ENCODE peak calls at places on chromosomes 12 and 14, in seven cellular contexts. L, M, F, P, S, J and H are unnamed samples.

GRCh38 chr14:105019861-105020814 is 745 bp downstream of the CDCA4 start:
- DNase-seq in M (no peak), L (peak; percentile 41), S (no peak), P (peak; percentile 33), J (peak; percentile 68), F (peak; percentile 34), H (peak; percentile 64)

GRCh38 chr12:49325606-49326005 is 2.6 kb downstream of the TROAP start:
- DNase-seq in F (no peak), L (no peak), M (no peak), J (no peak), S (no peak), P (no peak), H (no peak)

GRCh38 chr12:47777741-47778558 is 4.9 kb downstream of the SLC48A1 start:
- DNase-seq in J (no peak), M (no peak), P (no peak), F (no peak), S (peak; percentile 86), L (no peak), H (no peak)

GRCh38 chr14:105207460-105207901 is 26.4 kb upstream of the NUDT14 start:
- DNase-seq in S (no peak), L (no peak), P (no peak), F (no peak), M (no peak), J (no peak), H (no peak)

GRCh38 chr14:73491256-73491976 is 683 bp downstream of the RIOX1 start:
- DNase-seq in P (peak; percentile 46), L (peak; percentile 42), F (peak; percentile 71), M (peak; percentile 66), S (peak; percentile 79), J (peak; percentile 84), H (peak; percentile 69)

GRCh38 chr12:120925740-120926563 is 21.8 kb upstream of the SPPL3 start:
- DNase-seq in J (no peak), P (no peak), F (no peak), L (no peak), M (no peak), S (peak; percentile 77), H (no peak)

GRCh38 chr14:75247286-75247922 is 31.2 kb upstream of the FOS start:
- DNase-seq in M (no peak), P (no peak), F (no peak), S (no peak), J (no peak), L (no peak), H (peak; percentile 62)

GRCh38 chr12:42590324-42590934 is 883 bp upstream of the PRICKLE1 start:
- DNase-seq in J (peak; percentile 51), L (peak; percentile 26), S (peak; percentile 21), F (peak; percentile 29), M (no peak), P (peak; percentile 18), H (no peak)

GRCh38 chr12:26196424-26196722 is 1.0 kb downstream of the SSPN start:
- DNase-seq in L (peak; percentile 30), P (no peak), S (no peak), J (no peak), M (no peak), F (no peak), H (no peak)

GRCh38 chr14:31084385-31084784 is 58.2 kb upstream of the STRN3 start:
- DNase-seq in L (no peak), F (no peak), J (no peak), S (no peak), P (no peak), M (no peak), H (no peak)

GRCh38 chr12:46383654-46384450 is 11.3 kb upstream of the SLC38A2 start:
- DNase-seq in P (peak; percentile 21), M (peak; percentile 87), S (peak; percentile 81), F (peak; percentile 97), J (peak; percentile 93), L (peak; percentile 92), H (peak; percentile 71)

GRCh38 chr12:115121053-115121452 is 437.1 kb upstream of the TBX3 start:
- DNase-seq in L (no peak), J (no peak), S (no peak), P (no peak), F (no peak), M (no peak), H (no peak)

GRCh38 chr14:101559624-101560533 is 1.4 kb upstream of the DIO3 start:
- DNase-seq in S (no peak), P (no peak), M (no peak), J (no peak), L (no peak), F (peak; percentile 30), H (no peak)

GRCh38 chr12:100987552-100988277 is 193.1 kb downstream of the ANO4 start:
- DNase-seq in P (peak; percentile 31), F (peak; percentile 26), M (peak; percentile 52), J (no peak), L (peak; percentile 27), S (peak; percentile 37), H (no peak)

GRCh38 chr12:102374190-102374589 is 106.2 kb downstream of the IGF1 start:
- DNase-seq in M (no peak), F (no peak), P (no peak), J (no peak), L (no peak), S (no peak), H (no peak)

GRCh38 chr12:67766370-67766769 is 117.8 kb downstream of the DYRK2 start:
- DNase-seq in M (no peak), P (no peak), F (no peak), S (peak; percentile 12), J (no peak), L (no peak), H (no peak)

GRCh38 chr12:116880817-116881324 is 370 bp downstream of the HRK start:
- DNase-seq in L (no peak), M (no peak), S (peak; percentile 66), J (no peak), F (peak; percentile 31), P (peak; percentile 50), H (no peak)

GRCh38 chr12:54273981-54274380 is 5.9 kb downstream of the CBX5 start:
- DNase-seq in L (no peak), J (no peak), P (no peak), M (no peak), S (no peak), F (no peak), H (no peak)
- H3K36me3 ChIP-seq in L (peaks cover 59% of the 10 kb centered on the region), J (no peaks in the 10 kb centered on the region), P (peaks cover 6% of the 10 kb centered on the region), M (peaks cover 63% of the 10 kb centered on the region), S (peaks cover 32% of the 10 kb centered on the region), F (no peaks in the 10 kb centered on the region), H (peaks cover 9% of the 10 kb centered on the region)

DNA sequence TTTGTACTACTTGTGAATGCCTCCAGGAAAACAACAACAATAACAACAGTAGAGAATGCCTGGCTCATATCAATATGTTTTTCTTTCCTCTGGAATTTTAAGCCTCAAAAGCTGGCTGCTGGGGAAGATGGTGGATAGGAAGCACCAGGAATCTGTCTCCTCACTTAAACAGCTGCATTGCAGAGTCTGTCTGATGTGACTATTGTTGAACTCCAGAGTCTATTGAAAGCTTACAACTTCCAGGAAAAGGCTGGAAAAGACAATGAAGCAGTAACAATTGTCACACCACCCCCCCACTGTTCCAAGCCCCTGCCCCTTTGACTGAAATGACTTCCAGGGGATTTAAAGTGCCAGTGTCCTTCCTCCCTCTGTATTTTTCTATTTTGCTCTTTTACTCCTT is 309.7 kb downstream of the BMP4 start:
- DNase-seq in S (no peak), J (no peak), M (no peak), L (peak; percentile 41), F (no peak), P (peak; percentile 59), H (no peak)
- H3K27ac ChIP-seq in S (no peak overlapping the region), J (no peak overlapping the region), M (no peak overlapping the region), L (peak overlapping the region; percentile 32), F (no peak overlapping the region), P (peak overlapping the region; percentile 63), H (no peak overlapping the region)

DNA sequence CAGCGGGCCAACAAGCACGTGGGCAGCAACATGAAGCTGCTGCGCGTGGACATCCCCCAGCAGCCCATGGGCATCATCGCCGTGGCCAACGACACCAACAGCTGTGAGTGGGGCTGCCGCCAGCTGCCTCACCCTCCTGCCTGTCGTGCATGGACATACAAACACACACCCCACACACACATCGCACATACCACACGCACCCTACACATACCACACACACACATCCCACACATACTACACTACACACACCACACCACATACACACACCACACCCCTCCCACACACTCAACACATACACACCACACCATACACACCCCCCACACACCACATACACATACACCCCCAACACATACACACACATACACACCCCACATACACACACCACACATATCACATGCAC is 25.2 kb upstream of the NXPH4 start:
- DNase-seq in F (no peak), S (no peak), L (peak; percentile 83), J (no peak), P (no peak), M (no peak), H (no peak)
- H3K36me3 ChIP-seq in F (no peaks in the 10 kb centered on the region), S (no peaks in the 10 kb centered on the region), L (peaks cover 5% of the 10 kb centered on the region), J (peaks cover 98% of the 10 kb centered on the region), P (peaks cover 90% of the 10 kb centered on the region), M (peaks cover 95% of the 10 kb centered on the region), H (no peaks in the 10 kb centered on the region)

GRCh38 chr12:14950421-14950820 is 11.0 kb downstream of the ARHGDIB start:
- DNase-seq in J (no peak), M (no peak), P (no peak), F (no peak), S (no peak), L (no peak), H (no peak)

GRCh38 chr12:14949631-14950030 is 11.3 kb upstream of the ERP27 start:
- DNase-seq in J (no peak), M (no peak), F (no peak), P (no peak), L (no peak), S (no peak), H (no peak)

GRCh38 chr12:14952295-14952995 is 9.0 kb downstream of the ARHGDIB start:
- DNase-seq in J (no peak), F (no peak), P (no peak), S (peak; percentile 64), L (no peak), M (peak; percentile 72), H (no peak)

GRCh38 chr12:14948672-14949071 is 10.3 kb upstream of the ERP27 start:
- DNase-seq in S (no peak), L (peak; percentile 17), F (no peak), P (no peak), M (peak; percentile 69), J (no peak), H (peak; percentile 26)

GRCh38 chr12:14950982-14951746 is 10.2 kb downstream of the ARHGDIB start:
- DNase-seq in M (no peak), L (no peak), F (peak; percentile 26), P (peak; percentile 21), J (no peak), S (peak; percentile 82), H (no peak)
- H3K27ac ChIP-seq in M (peak overlapping the region; percentile 70), L (no peak overlapping the region), F (no peak overlapping the region), P (peak overlapping the region; percentile 55), J (peak overlapping the region; percentile 73), S (peak overlapping the region; percentile 83), H (peak overlapping the region; percentile 90)

GRCh38 chr14:65016461-65016860 is 29.8 kb downstream of the FNTB start:
- DNase-seq in F (no peak), L (no peak), M (no peak), S (no peak), P (peak; percentile 6), J (no peak), H (no peak)

GRCh38 chr14:65015391-65015790 is 28.7 kb downstream of the FNTB start:
- DNase-seq in J (no peak), F (peak; percentile 60), L (no peak), P (no peak), M (no peak), S (no peak), H (no peak)

GRCh38 chr14:65012353-65012752 is 25.7 kb downstream of the FNTB start:
- DNase-seq in F (no peak), S (no peak), M (no peak), L (no peak), J (no peak), P (no peak), H (no peak)

GRCh38 chr14:65010211-65010931 is 23.7 kb downstream of the FNTB start:
- DNase-seq in F (no peak), P (no peak), L (no peak), M (no peak), S (no peak), J (no peak), H (no peak)

GRCh38 chr14:65011559-65011958 is 24.9 kb downstream of the FNTB start:
- DNase-seq in S (no peak), M (no peak), P (no peak), L (no peak), J (no peak), F (peak; percentile 74), H (no peak)
- H3K36me3 ChIP-seq in S (peaks cover 10% of the 10 kb centered on the region), M (peaks cover 9% of the 10 kb centered on the region), P (peaks cover 9% of the 10 kb centered on the region), L (no peaks in the 10 kb centered on the region), J (peaks cover 37% of the 10 kb centered on the region), F (no peaks in the 10 kb centered on the region), H (peaks cover 19% of the 10 kb centered on the region)